ENCODE peak calls at places on chromosomes 5 and 9, in eight cellular contexts. H is PC-3, J is Peyer's patch, M is fibroblast of lung, I is suprapubic skin, U is ovary, N is adrenal gland, A is MM.1S. V is an unnamed sample.
A peak's percentile ranks its signal among the peaks of the same experiment; 100 is the strongest.

GRCh38 chr5:39716532-39716971 is 291.8 kb upstream of the DAB2 start:
- DNase-seq in H (peak; percentile 90), J (no peak), M (peak; percentile 54), I (no peak), U (no peak), N (peak; percentile 24), A (peak; percentile 43), V (peak; percentile 29)

GRCh38 chr9:127541865-127542264 is 70.2 kb upstream of the STXBP1 start:
- DNase-seq in H (no peak), J (no peak), M (no peak), I (peak; percentile 78), U (no peak), N (no peak), A (no peak), V (no peak)

GRCh38 chr5:36162810-36163486 is 11.0 kb downstream of the SKP2 start:
- DNase-seq in H (no peak), J (no peak), M (no peak), I (no peak), U (no peak), N (no peak), A (no peak), V (no peak)

GRCh38 chr9:70058569-70059161 is 15.0 kb downstream of the MAMDC2 start:
- DNase-seq in H (no peak), J (no peak), M (no peak), I (no peak), U (no peak), N (no peak), A (no peak), V (no peak)

GRCh38 chr9:89579741-89580395 is 24.9 kb upstream of the GADD45G start:
- DNase-seq in H (no peak), J (no peak), M (no peak), I (no peak), U (no peak), N (no peak), A (no peak), V (no peak)

GRCh38 chr5:1744393-1745189 is 55.0 kb downstream of the MRPL36 start:
- DNase-seq in H (no peak), J (peak; percentile 4), M (no peak), I (peak; percentile 39), U (no peak), N (peak; percentile 11), A (no peak), V (no peak)

GRCh38 chr9:89803403-89803802 is 198.6 kb downstream of the GADD45G start:
- DNase-seq in H (no peak), J (no peak), M (no peak), I (peak; percentile 26), U (no peak), N (no peak), A (no peak), V (no peak)

GRCh38 chr9:76810377-76810957 is 46.2 kb downstream of the PCA3 start:
- DNase-seq in H (peak; percentile 68), J (no peak), M (peak; percentile 53), I (no peak), U (no peak), N (peak; percentile 71), A (peak; percentile 35), V (peak; percentile 72)

GRCh38 chr5:139733698-139734491 is 61.7 kb upstream of the PSD2 start:
- DNase-seq in H (no peak), J (peak; percentile 59), M (no peak), I (no peak), U (no peak), N (no peak), A (no peak), V (peak; percentile 85)

GRCh38 chr5:139732019-139732418 is 63.6 kb upstream of the PSD2 start:
- DNase-seq in H (no peak), J (no peak), M (no peak), I (no peak), U (no peak), N (no peak), A (no peak), V (no peak)

GRCh38 chr5:139731281-139731680 is 64.3 kb upstream of the PSD2 start:
- DNase-seq in H (no peak), J (no peak), M (no peak), I (no peak), U (no peak), N (no peak), A (no peak), V (peak; percentile 57)

GRCh38 chr5:139734517-139734916 is 61.1 kb upstream of the PSD2 start:
- DNase-seq in H (no peak), J (no peak), M (no peak), I (no peak), U (no peak), N (no peak), A (no peak), V (no peak)

DNA sequence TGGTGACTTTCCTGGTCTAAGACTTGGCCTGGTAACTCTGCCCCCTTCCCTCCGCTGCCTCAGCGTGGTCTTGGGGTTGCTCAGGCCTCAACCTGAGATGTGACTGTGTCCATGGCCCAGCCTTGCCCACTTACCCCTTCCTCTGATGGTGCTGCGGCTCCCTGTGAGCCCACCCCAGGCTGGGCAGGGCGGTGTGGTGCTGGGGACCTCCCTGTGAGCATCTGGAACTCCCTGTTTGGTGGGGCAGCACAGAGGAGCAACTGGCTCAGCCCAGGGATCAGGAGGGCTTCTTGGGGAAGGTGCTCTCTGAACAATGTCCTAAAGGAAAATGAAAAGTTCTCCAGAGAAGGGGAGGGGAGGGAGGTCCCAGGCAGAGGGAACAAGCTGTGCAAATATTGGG is 62.3 kb upstream of the PSD2 start:
- DNase-seq in H (no peak), J (no peak), M (no peak), I (no peak), U (no peak), N (no peak), A (no peak), V (no peak)
- H3K4me3 ChIP-seq in H (no peak overlapping the region), J (no peak overlapping the region), M (no peak overlapping the region), I (no peak overlapping the region), U (no peak overlapping the region), N (no peak overlapping the region), A (no peak overlapping the region), V (no peak overlapping the region)

GRCh38 chr5:72076901-72077300 is 30.4 kb upstream of the MAP1B start:
- DNase-seq in H (no peak), J (no peak), M (no peak), I (no peak), U (no peak), N (no peak), A (no peak), V (no peak)

GRCh38 chr5:72085319-72085718 is 22.0 kb upstream of the MAP1B start:
- DNase-seq in H (no peak), J (no peak), M (no peak), I (no peak), U (no peak), N (no peak), A (no peak), V (no peak)

GRCh38 chr5:72079288-72079687 is 28.0 kb upstream of the MAP1B start:
- DNase-seq in H (no peak), J (no peak), M (no peak), I (no peak), U (no peak), N (peak; percentile 29), A (no peak), V (no peak)

GRCh38 chr5:72077390-72077789 is 29.9 kb upstream of the MAP1B start:
- DNase-seq in H (no peak), J (no peak), M (no peak), I (no peak), U (no peak), N (no peak), A (no peak), V (no peak)

GRCh38 chr5:72082048-72082447 is 25.2 kb upstream of the MAP1B start:
- DNase-seq in H (no peak), J (no peak), M (no peak), I (no peak), U (no peak), N (no peak), A (no peak), V (no peak)
- H3K27ac ChIP-seq in H (no peak overlapping the region), J (no peak overlapping the region), M (no peak overlapping the region), I (no peak overlapping the region), U (no peak overlapping the region), N (no peak overlapping the region), A (no peak overlapping the region), V (no peak overlapping the region)

GRCh38 chr9:136765041-136765440 is 723 bp upstream of the LCN15 start:
- DNase-seq in H (no peak), J (no peak), M (no peak), I (no peak), U (no peak), N (no peak), A (no peak), V (no peak)

GRCh38 chr9:136763649-136764035 is 676 bp downstream of the LCN15 start:
- DNase-seq in H (no peak), J (no peak), M (no peak), I (no peak), U (no peak), N (no peak), A (no peak), V (no peak)

GRCh38 chr9:136762915-136763648 is 1.2 kb downstream of the LCN15 start:
- DNase-seq in H (peak; percentile 18), J (peak; percentile 58), M (peak; percentile 13), I (peak; percentile 66), U (peak; percentile 32), N (no peak), A (no peak), V (peak; percentile 63)

GRCh38 chr9:136762221-136762691 is 2.1 kb downstream of the LCN15 start:
- DNase-seq in H (no peak), J (no peak), M (no peak), I (no peak), U (no peak), N (no peak), A (no peak), V (no peak)

DNA sequence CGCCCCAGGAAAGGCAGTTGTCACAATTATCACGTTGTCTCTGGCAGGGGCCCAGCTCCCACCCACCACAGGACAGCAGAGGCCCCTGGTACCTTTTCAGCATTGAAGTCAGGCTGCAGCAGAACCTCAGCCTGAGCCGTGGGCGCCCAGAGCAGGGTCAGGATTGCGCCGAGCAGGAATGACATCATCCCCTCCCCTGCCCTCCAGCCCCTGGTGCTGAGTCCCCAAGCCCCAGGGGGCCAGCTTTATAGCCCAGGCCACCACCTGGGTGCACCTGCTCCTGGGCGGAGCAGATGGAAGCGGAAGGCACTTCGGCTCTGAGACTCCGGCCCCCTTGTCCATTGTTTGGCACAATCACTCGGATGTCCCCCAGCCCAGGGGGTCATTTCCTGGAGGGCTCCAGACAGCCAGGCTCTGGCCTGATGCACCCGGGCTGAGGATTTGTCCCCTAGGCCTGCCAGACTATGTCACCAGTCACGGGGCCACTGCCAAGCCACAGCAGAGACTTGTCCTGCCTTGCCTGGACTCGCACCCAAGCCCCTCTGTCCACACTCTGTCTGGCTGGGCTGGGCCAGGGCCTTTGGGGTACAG is at the start of gene LCN15:
- DNase-seq in H (no peak), J (no peak), M (no peak), I (no peak), U (no peak), N (no peak), A (no peak), V (no peak)
- H3K4me3 ChIP-seq in H (no peak within 1 kb of the TSS), J (no peak within 1 kb of the TSS), M (no peak within 1 kb of the TSS), I (no peak within 1 kb of the TSS), U (no peak within 1 kb of the TSS), N (no peak within 1 kb of the TSS), A (peak within 1 kb of the TSS; percentile 59), V (no peak within 1 kb of the TSS)

GRCh38 chr5:132257131-132258101 is at the start of gene PDLIM4:
- DNase-seq in H (no peak), J (peak; percentile 72), M (peak; percentile 56), I (peak; percentile 77), U (peak; percentile 69), N (peak; percentile 31), A (no peak), V (peak; percentile 79)

GRCh38 chr5:132259061-132259851 is 1.8 kb downstream of the PDLIM4 start:
- DNase-seq in H (no peak), J (peak; percentile 51), M (peak; percentile 94), I (peak; percentile 87), U (peak; percentile 80), N (peak; percentile 53), A (no peak), V (peak; percentile 93)

GRCh38 chr5:132260051-132260450 is 2.6 kb downstream of the PDLIM4 start:
- DNase-seq in H (peak; percentile 49), J (no peak), M (peak; percentile 82), I (no peak), U (no peak), N (peak; percentile 19), A (no peak), V (no peak)

GRCh38 chr5:132256783-132257130 is 739 bp upstream of the PDLIM4 start:
- DNase-seq in H (no peak), J (no peak), M (no peak), I (no peak), U (no peak), N (no peak), A (no peak), V (no peak)

GRCh38 chr5:132258102-132259060 is 885 bp downstream of the PDLIM4 start:
- DNase-seq in H (peak; percentile 14), J (peak; percentile 50), M (peak; percentile 68), I (peak; percentile 78), U (peak; percentile 54), N (peak; percentile 24), A (no peak), V (peak; percentile 99)
- H3K27ac ChIP-seq in H (peak overlapping the region; percentile 43), J (peak overlapping the region; percentile 72), M (peak overlapping the region; percentile 99), I (peak overlapping the region; percentile 91), U (peak overlapping the region; percentile 82), N (peak overlapping the region; percentile 87), A (no peak overlapping the region), V (peak overlapping the region; percentile 95)

V was measured in SJCRH30.